ENCODE peak calls at places on chromosomes 16 and 17, in ten cellular contexts. One of them, this sample, is unnamed.

GRCh38 chr17:57107498-57108101 is 22.6 kb downstream of the AKAP1 start:
- DNase-seq in esophagus squamous epithelium: no peak
- DNase-seq in dorsolateral prefrontal cortex: no peak
- DNase-seq in WTC11: no peak
- DNase-seq in tibial artery: no peak
- DNase-seq in AG09309: no peak
- DNase-seq in Calu3: peak; percentile 69
- DNase-seq in AG04450: no peak
- DNase-seq in foreskin fibroblast: peak; percentile 18
- DNase-seq in BJ: no peak
- DNase-seq in this sample: no peak

GRCh38 chr17:73324711-73325526 is 13.1 kb upstream of the CDC42EP4 start:
- DNase-seq in esophagus squamous epithelium: no peak
- DNase-seq in dorsolateral prefrontal cortex: no peak
- DNase-seq in WTC11: no peak
- DNase-seq in tibial artery: no peak
- DNase-seq in AG09309: no peak
- DNase-seq in Calu3: no peak
- DNase-seq in AG04450: no peak
- DNase-seq in foreskin fibroblast: no peak
- DNase-seq in BJ: no peak
- DNase-seq in this sample: no peak

GRCh38 chr16:8673611-8674412 is 605 bp upstream of the ABAT start:
- DNase-seq in esophagus squamous epithelium: no peak
- DNase-seq in dorsolateral prefrontal cortex: no peak
- DNase-seq in WTC11: no peak
- DNase-seq in tibial artery: no peak
- DNase-seq in AG09309: no peak
- DNase-seq in Calu3: no peak
- DNase-seq in AG04450: no peak
- DNase-seq in foreskin fibroblast: no peak
- DNase-seq in BJ: no peak
- DNase-seq in this sample: no peak

GRCh38 chr16:77657016-77657415 is 65.3 kb upstream of the NUDT7 start:
- DNase-seq in esophagus squamous epithelium: no peak
- DNase-seq in dorsolateral prefrontal cortex: no peak
- DNase-seq in WTC11: peak; percentile 22
- DNase-seq in tibial artery: no peak
- DNase-seq in AG09309: peak; percentile 7
- DNase-seq in Calu3: no peak
- DNase-seq in AG04450: no peak
- DNase-seq in foreskin fibroblast: no peak
- DNase-seq in BJ: no peak
- DNase-seq in this sample: no peak

GRCh38 chr16:13936596-13937081 is 16.7 kb downstream of the ERCC4 start:
- DNase-seq in esophagus squamous epithelium: no peak
- DNase-seq in dorsolateral prefrontal cortex: no peak
- DNase-seq in WTC11: no peak
- DNase-seq in tibial artery: peak; percentile 77
- DNase-seq in AG09309: no peak
- DNase-seq in Calu3: no peak
- DNase-seq in AG04450: no peak
- DNase-seq in foreskin fibroblast: peak; percentile 62
- DNase-seq in BJ: no peak
- DNase-seq in this sample: no peak

GRCh38 chr17:59848778-59849177 is 44.0 kb downstream of the TUBD1 start:
- DNase-seq in esophagus squamous epithelium: no peak
- DNase-seq in dorsolateral prefrontal cortex: no peak
- DNase-seq in WTC11: no peak
- DNase-seq in tibial artery: peak; percentile 84
- DNase-seq in AG09309: no peak
- DNase-seq in Calu3: peak; percentile 65
- DNase-seq in AG04450: no peak
- DNase-seq in foreskin fibroblast: peak; percentile 58
- DNase-seq in BJ: no peak
- DNase-seq in this sample: no peak

GRCh38 chr16:74168445-74168844 is 128.2 kb upstream of the PSMD7 start:
- DNase-seq in esophagus squamous epithelium: no peak
- DNase-seq in dorsolateral prefrontal cortex: no peak
- DNase-seq in WTC11: no peak
- DNase-seq in tibial artery: no peak
- DNase-seq in AG09309: no peak
- DNase-seq in Calu3: no peak
- DNase-seq in AG04450: no peak
- DNase-seq in foreskin fibroblast: no peak
- DNase-seq in BJ: no peak
- DNase-seq in this sample: no peak

GRCh38 chr17:75731716-75732498 is 10.6 kb downstream of the ITGB4 start:
- DNase-seq in esophagus squamous epithelium: no peak
- DNase-seq in dorsolateral prefrontal cortex: no peak
- DNase-seq in WTC11: no peak
- DNase-seq in tibial artery: no peak
- DNase-seq in AG09309: no peak
- DNase-seq in Calu3: no peak
- DNase-seq in AG04450: no peak
- DNase-seq in foreskin fibroblast: no peak
- DNase-seq in BJ: no peak
- DNase-seq in this sample: no peak

DNA sequence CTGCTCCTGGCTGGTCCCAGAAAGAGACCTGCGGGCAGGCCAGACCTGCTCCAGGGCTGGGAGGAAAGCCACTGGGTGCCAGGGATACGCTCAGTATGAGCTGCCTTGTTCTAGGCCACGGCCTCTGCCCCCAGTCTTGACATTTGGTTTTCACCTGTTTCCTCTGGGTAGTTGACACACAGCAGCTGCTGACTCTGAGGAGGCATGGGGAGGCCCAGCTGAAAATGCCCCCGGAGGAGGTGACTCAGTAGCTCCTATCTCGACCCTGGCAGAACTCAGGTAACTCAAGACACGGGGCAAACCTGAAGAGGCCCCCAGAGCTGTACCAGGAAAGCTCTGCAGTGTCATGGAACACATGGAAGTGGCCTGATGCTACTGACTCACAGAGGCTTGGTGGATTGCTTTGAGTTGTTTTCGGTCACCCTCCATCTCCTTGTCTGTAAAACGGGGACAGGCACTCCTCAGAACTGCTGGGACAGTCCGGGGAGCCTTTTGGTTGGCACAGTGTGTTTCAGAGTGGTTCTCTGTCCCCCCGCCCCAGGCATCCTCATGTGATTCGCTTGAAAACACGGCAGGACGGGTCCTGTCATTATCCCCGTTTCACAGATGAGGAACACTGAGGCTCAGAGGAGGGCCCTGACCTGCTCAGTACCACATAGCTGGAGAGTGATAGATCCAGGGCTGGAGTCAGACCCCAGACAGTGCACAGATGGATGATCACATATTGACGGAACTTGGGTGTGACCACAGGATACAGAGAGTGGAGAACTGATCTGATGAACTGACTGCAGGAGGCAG is 13.7 kb upstream of the ADGRG1 start:
- DNase-seq in esophagus squamous epithelium: no peak
- DNase-seq in dorsolateral prefrontal cortex: peak; percentile 15
- DNase-seq in WTC11: no peak
- DNase-seq in tibial artery: peak; percentile 42
- DNase-seq in AG09309: no peak
- DNase-seq in Calu3: no peak
- DNase-seq in AG04450: no peak
- DNase-seq in foreskin fibroblast: no peak
- DNase-seq in BJ: no peak
- DNase-seq in this sample: no peak
- TF ChIP-seq CTCF in esophagus squamous epithelium: no peak
- TF ChIP-seq CTCF in dorsolateral prefrontal cortex: no peak
- TF ChIP-seq CTCF in WTC11: no peak
- TF ChIP-seq CTCF in tibial artery: no peak
- TF ChIP-seq CTCF in AG09309: no peak
- TF ChIP-seq CTCF in Calu3: no peak
- TF ChIP-seq CTCF in AG04450: no peak
- TF ChIP-seq CTCF in foreskin fibroblast: no peak
- TF ChIP-seq CTCF in BJ: no peak
- TF ChIP-seq CTCF in this sample: no peak

GRCh38 chr17:81260171-81260570 is 21.1 kb downstream of the NDUFAF8 start:
- DNase-seq in esophagus squamous epithelium: no peak
- DNase-seq in dorsolateral prefrontal cortex: no peak
- DNase-seq in WTC11: no peak
- DNase-seq in tibial artery: no peak
- DNase-seq in AG09309: no peak
- DNase-seq in Calu3: no peak
- DNase-seq in AG04450: no peak
- DNase-seq in foreskin fibroblast: no peak
- DNase-seq in BJ: no peak
- DNase-seq in this sample: no peak

GRCh38 chr17:81257533-81257932 is 18.4 kb downstream of the NDUFAF8 start:
- DNase-seq in esophagus squamous epithelium: no peak
- DNase-seq in dorsolateral prefrontal cortex: no peak
- DNase-seq in WTC11: no peak
- DNase-seq in tibial artery: no peak
- DNase-seq in AG09309: no peak
- DNase-seq in Calu3: no peak
- DNase-seq in AG04450: no peak
- DNase-seq in foreskin fibroblast: no peak
- DNase-seq in BJ: no peak
- DNase-seq in this sample: no peak

GRCh38 chr17:81256616-81257015 is 17.5 kb downstream of the NDUFAF8 start:
- DNase-seq in esophagus squamous epithelium: no peak
- DNase-seq in dorsolateral prefrontal cortex: no peak
- DNase-seq in WTC11: no peak
- DNase-seq in tibial artery: no peak
- DNase-seq in AG09309: peak; percentile 11
- DNase-seq in Calu3: no peak
- DNase-seq in AG04450: no peak
- DNase-seq in foreskin fibroblast: peak; percentile 40
- DNase-seq in BJ: no peak
- DNase-seq in this sample: no peak

GRCh38 chr17:81259058-81259605 is 20.0 kb downstream of the NDUFAF8 start:
- DNase-seq in esophagus squamous epithelium: no peak
- DNase-seq in dorsolateral prefrontal cortex: no peak
- DNase-seq in WTC11: no peak
- DNase-seq in tibial artery: no peak
- DNase-seq in AG09309: no peak
- DNase-seq in Calu3: no peak
- DNase-seq in AG04450: no peak
- DNase-seq in foreskin fibroblast: no peak
- DNase-seq in BJ: no peak
- DNase-seq in this sample: no peak

DNA sequence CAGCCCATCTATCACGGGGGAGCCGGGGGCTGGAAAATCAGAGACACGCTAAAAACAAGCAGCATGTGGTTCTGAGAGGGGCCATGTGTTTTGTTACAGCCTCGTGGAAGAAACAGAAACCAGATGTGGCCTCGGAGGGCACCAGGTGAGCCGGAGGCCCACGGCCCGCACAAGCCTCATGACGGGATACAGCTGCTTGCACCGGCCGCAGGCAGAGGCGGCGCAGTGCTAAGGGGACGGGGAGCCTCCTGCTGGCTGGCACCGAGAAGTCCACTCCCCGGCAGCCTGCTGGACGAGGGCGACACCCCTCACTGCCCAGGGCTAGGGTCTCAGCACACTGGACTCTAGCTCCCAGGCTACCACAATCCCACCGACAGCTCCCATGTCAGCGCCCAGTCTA is 19.2 kb downstream of the NDUFAF8 start:
- DNase-seq in esophagus squamous epithelium: no peak
- DNase-seq in dorsolateral prefrontal cortex: no peak
- DNase-seq in WTC11: peak; percentile 51
- DNase-seq in tibial artery: no peak
- DNase-seq in AG09309: no peak
- DNase-seq in Calu3: no peak
- DNase-seq in AG04450: no peak
- DNase-seq in foreskin fibroblast: no peak
- DNase-seq in BJ: no peak
- DNase-seq in this sample: no peak
- TF ChIP-seq CTCF in esophagus squamous epithelium: no peak
- TF ChIP-seq CTCF in dorsolateral prefrontal cortex: no peak
- TF ChIP-seq CTCF in WTC11: no peak
- TF ChIP-seq CTCF in tibial artery: no peak
- TF ChIP-seq CTCF in AG09309: no peak
- TF ChIP-seq CTCF in Calu3: no peak
- TF ChIP-seq CTCF in AG04450: peak; percentile 9
- TF ChIP-seq CTCF in foreskin fibroblast: no peak
- TF ChIP-seq CTCF in BJ: no peak
- TF ChIP-seq CTCF in this sample: peak; percentile 4

DNA sequence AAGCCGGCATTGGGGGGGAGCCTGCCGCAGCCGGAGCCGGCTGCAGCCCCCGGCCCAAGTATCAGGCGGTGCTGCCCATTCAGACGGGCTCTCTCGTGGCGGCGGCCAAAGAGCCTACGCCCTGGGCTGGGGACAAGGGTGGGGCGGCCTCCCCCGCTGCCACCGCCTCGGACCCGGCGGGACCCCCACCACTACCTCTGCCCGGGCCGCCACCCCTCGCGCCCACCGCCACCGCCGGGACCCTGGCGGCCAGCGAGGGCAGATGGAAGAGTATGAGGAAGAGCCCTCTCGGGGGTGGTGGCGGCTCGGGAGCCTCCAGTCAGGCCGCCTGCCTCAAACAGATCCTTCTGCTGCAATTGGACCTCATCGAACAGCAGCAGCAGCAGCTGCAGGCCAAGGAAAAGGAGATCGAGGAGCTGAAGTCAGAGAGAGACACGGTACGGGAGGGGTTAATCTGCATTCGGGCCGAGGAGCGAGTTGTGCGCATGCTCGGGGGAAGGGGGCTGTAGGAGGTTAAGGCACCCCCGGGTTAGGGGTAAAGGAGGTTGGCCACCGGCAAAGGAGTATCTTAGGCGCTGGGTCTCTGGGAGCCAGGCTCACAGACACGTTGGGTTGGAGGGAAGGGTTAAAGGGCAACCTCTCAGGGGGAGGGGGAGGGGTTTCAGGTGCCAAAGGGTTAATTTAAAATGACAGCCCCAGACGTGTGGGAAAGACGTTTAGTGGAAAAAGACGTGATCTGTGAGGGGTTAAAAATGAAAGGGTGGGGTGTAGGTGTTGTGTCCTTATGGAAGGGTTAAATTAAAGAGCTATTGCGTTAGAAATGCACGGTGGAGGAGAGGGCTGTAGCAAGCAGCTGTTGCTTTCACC is 1.4 kb downstream of the MSL1 start:
- DNase-seq in esophagus squamous epithelium: no peak
- DNase-seq in dorsolateral prefrontal cortex: no peak
- DNase-seq in WTC11: peak; percentile 82
- DNase-seq in tibial artery: no peak
- DNase-seq in AG09309: no peak
- DNase-seq in Calu3: peak; percentile 98
- DNase-seq in AG04450: no peak
- DNase-seq in foreskin fibroblast: no peak
- DNase-seq in BJ: no peak
- DNase-seq in this sample: peak; percentile 75
- TF ChIP-seq CTCF in esophagus squamous epithelium: no peak
- TF ChIP-seq CTCF in dorsolateral prefrontal cortex: no peak
- TF ChIP-seq CTCF in WTC11: no peak
- TF ChIP-seq CTCF in tibial artery: peak; percentile 14
- TF ChIP-seq CTCF in AG09309: no peak
- TF ChIP-seq CTCF in Calu3: no peak
- TF ChIP-seq CTCF in AG04450: no peak
- TF ChIP-seq CTCF in foreskin fibroblast: no peak
- TF ChIP-seq CTCF in BJ: no peak
- TF ChIP-seq CTCF in this sample: no peak

DNA sequence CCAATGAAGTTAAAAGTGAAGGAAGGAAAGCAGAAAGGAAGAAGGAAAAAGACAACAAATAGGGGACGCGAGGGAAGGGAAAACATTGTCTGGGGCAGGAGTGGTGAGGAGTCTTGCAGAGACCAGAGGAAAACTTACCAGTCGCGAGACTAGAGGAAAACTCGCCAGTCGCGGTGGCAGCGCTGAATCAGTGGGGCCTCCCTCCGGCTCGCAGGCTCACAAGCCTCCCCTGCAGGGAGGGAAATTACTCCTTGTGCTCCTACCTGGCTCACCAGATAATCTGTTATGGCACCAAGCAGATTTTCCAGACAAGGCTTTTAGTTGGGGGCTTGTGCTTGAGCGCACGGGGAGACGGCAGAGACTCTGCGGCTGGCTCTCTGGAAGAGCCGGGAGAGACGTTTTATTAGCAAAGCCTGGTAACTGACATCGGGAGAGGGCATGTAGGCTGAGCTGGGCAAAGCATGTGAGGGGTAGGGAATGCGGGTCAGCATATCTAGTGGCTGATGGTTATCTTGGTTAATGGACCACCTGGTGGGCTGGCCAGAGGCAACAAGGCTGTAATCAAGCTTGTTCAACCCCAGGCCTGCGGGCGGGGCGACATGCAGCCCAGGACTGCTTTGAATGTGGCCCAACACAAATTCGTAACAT is 37.1 kb downstream of the LCMT1 start:
- DNase-seq in esophagus squamous epithelium: no peak
- DNase-seq in dorsolateral prefrontal cortex: no peak
- DNase-seq in WTC11: peak; percentile 31
- DNase-seq in tibial artery: no peak
- DNase-seq in AG09309: no peak
- DNase-seq in Calu3: no peak
- DNase-seq in AG04450: no peak
- DNase-seq in foreskin fibroblast: no peak
- DNase-seq in BJ: no peak
- DNase-seq in this sample: no peak
- TF ChIP-seq CTCF in esophagus squamous epithelium: no peak
- TF ChIP-seq CTCF in dorsolateral prefrontal cortex: no peak
- TF ChIP-seq CTCF in WTC11: no peak
- TF ChIP-seq CTCF in tibial artery: no peak
- TF ChIP-seq CTCF in AG09309: no peak
- TF ChIP-seq CTCF in Calu3: no peak
- TF ChIP-seq CTCF in AG04450: no peak
- TF ChIP-seq CTCF in foreskin fibroblast: no peak
- TF ChIP-seq CTCF in BJ: no peak
- TF ChIP-seq CTCF in this sample: no peak